ENCODE peak calls at places on chromosomes 11 and 22, in ten cellular contexts. A is stimulated activated CD4-positive, alpha-beta T cell treated with anti-CD3 and anti-CD28 coated beads, Interleukin-4, amount 100 ng/mL, for 48 hours; V is GOT3; J is T1000; Y is CD4-positive, alpha-beta memory T cell; O is kidney epithelial cell; D is LHCN-M2; W is RPMI7951; L is mesendoderm; P is GM10248. H is an unnamed sample.

GRCh38 chr11:10225553-10225952 is 68.5 kb downstream of the SBF2 start:
- DNase-seq in A (no peak), V (no peak), J (no peak), Y (no peak), O (no peak), D (no peak), W (no peak), L (no peak), P (no peak), H (no peak)

GRCh38 chr11:61037694-61038093 is 64.6 kb upstream of the CD5 start:
- DNase-seq in A (no peak), V (no peak), J (no peak), Y (no peak), O (no peak), D (peak), W (peak), L (no peak), P (no peak), H (peak)

GRCh38 chr11:118939948-118940598 is 14.3 kb upstream of the BCL9L start:
- DNase-seq in A (peak), V (no peak), J (no peak), Y (peak), O (no peak), D (no peak), W (no peak), L (peak), P (peak), H (no peak)

GRCh38 chr11:2651826-2652237 is 48.0 kb downstream of the KCNQ1OT1 start:
- DNase-seq in A (no peak), V (no peak), J (no peak), Y (peak), O (no peak), D (no peak), W (no peak), L (no peak), P (no peak), H (no peak)

GRCh38 chr22:46107089-46107664 is 43.1 kb upstream of the PPARA start:
- DNase-seq in A (no peak), V (no peak), J (no peak), Y (no peak), O (no peak), D (peak), W (no peak), L (no peak), P (no peak), H (peak)

GRCh38 chr22:44898236-44898635 is 111.6 kb downstream of the PHF21B start:
- DNase-seq in A (no peak), V (no peak), J (no peak), Y (no peak), O (no peak), D (no peak), W (no peak), L (no peak), P (no peak), H (no peak)

GRCh38 chr11:95682552-95682951 is 107.0 kb downstream of the FAM76B start:
- DNase-seq in A (no peak), V (no peak), J (no peak), Y (no peak), O (no peak), D (no peak), W (peak), L (no peak), P (no peak), H (no peak)

GRCh38 chr22:48319321-48320047 is 1508.2 kb downstream of the BRD1 start:
- DNase-seq in A (no peak), V (no peak), J (no peak), Y (no peak), O (no peak), D (no peak), W (no peak), L (no peak), P (no peak), H (no peak)

GRCh38 chr22:31096637-31097274 is 10.6 kb downstream of the SELENOM start:
- DNase-seq in A (no peak), V (no peak), J (no peak), Y (no peak), O (no peak), D (no peak), W (no peak), L (no peak), P (no peak), H (no peak)

GRCh38 chr11:83609181-83609580 is 323.0 kb upstream of the CCDC90B start:
- DNase-seq in A (no peak), V (no peak), J (no peak), Y (no peak), O (no peak), D (no peak), W (no peak), L (no peak), P (no peak), H (no peak)

GRCh38 chr11:114058026-114058706 is 1.3 kb upstream of the ZBTB16 start:
- DNase-seq in A (no peak), V (no peak), J (no peak), Y (no peak), O (no peak), D (no peak), W (no peak), L (peak), P (no peak), H (peak)

GRCh38 chr11:114082767-114083181 is 23.3 kb downstream of the ZBTB16 start:
- DNase-seq in A (no peak), V (no peak), J (no peak), Y (no peak), O (no peak), D (no peak), W (peak), L (no peak), P (no peak), H (no peak)

GRCh38 chr11:7348432-7349298 is 97.0 kb downstream of the SYT9 start:
- DNase-seq in A (no peak), V (no peak), J (no peak), Y (no peak), O (no peak), D (no peak), W (no peak), L (peak), P (no peak), H (no peak)

GRCh38 chr22:46769191-46769675 is 6.8 kb downstream of the TBC1D22A start:
- DNase-seq in A (no peak), V (no peak), J (no peak), Y (no peak), O (no peak), D (no peak), W (no peak), L (no peak), P (peak), H (no peak)

GRCh38 chr22:36395061-36395849 is 7.5 kb upstream of the MYH9 start:
- DNase-seq in A (no peak), V (no peak), J (no peak), Y (no peak), O (no peak), D (no peak), W (no peak), L (no peak), P (no peak), H (no peak)

GRCh38 chr11:119461250-119461963 is 38.4 kb upstream of the THY1 start:
- DNase-seq in A (no peak), V (no peak), J (no peak), Y (no peak), O (no peak), D (peak), W (peak), L (no peak), P (no peak), H (no peak)

GRCh38 chr11:122157540-122158173 is 41.6 kb upstream of the BLID start:
- DNase-seq in A (no peak), V (no peak), J (no peak), Y (no peak), O (no peak), D (no peak), W (peak), L (no peak), P (no peak), H (no peak)

GRCh38 chr11:118896921-118897591 is 13.4 kb downstream of the CXCR5 start:
- DNase-seq in A (no peak), V (no peak), J (no peak), Y (peak), O (no peak), D (no peak), W (no peak), L (no peak), P (no peak), H (no peak)

GRCh38 chr22:19821523-19822300 is 33.0 kb downstream of the GNB1L start:
- DNase-seq in A (no peak), V (no peak), J (no peak), Y (no peak), O (no peak), D (no peak), W (no peak), L (no peak), P (no peak), H (no peak)

GRCh38 chr11:69167916-69168691 is 12.4 kb downstream of the SMIM38 start:
- DNase-seq in A (no peak), V (no peak), J (no peak), Y (no peak), O (no peak), D (no peak), W (no peak), L (no peak), P (no peak), H (no peak)

GRCh38 chr22:42432020-42432596 is at the start of gene NFAM1:
- DNase-seq in A (no peak), V (no peak), J (no peak), Y (no peak), O (no peak), D (no peak), W (no peak), L (no peak), P (no peak), H (no peak)

GRCh38 chr11:57303990-57304579 is 20.7 kb downstream of the TNKS1BP1 start:
- DNase-seq in A (no peak), V (no peak), J (no peak), Y (no peak), O (no peak), D (peak), W (no peak), L (no peak), P (no peak), H (no peak)

GRCh38 chr11:44607324-44607962 is 42.0 kb downstream of the CD82 start:
- DNase-seq in A (no peak), V (no peak), J (no peak), Y (no peak), O (peak), D (peak), W (peak), L (no peak), P (no peak), H (no peak)

GRCh38 chr22:26553056-26553752 is 36.7 kb downstream of the TPST2 start:
- DNase-seq in A (no peak), V (no peak), J (no peak), Y (no peak), O (peak), D (peak), W (peak), L (no peak), P (no peak), H (no peak)

GRCh38 chr22:19568337-19569311 is 44.4 kb upstream of the CLDN5 start:
- DNase-seq in A (no peak), V (no peak), J (peak), Y (no peak), O (peak), D (peak), W (peak), L (no peak), P (no peak), H (no peak)

GRCh38 chr11:47270331-47271271 is 668 bp downstream of the MADD start:
- DNase-seq in A (no peak), V (no peak), J (no peak), Y (peak), O (no peak), D (peak), W (peak), L (peak), P (peak), H (peak)

GRCh38 chr11:131458421-131458820 is 88.0 kb downstream of the NTM start:
- DNase-seq in A (no peak), V (no peak), J (no peak), Y (no peak), O (no peak), D (no peak), W (no peak), L (peak), P (no peak), H (no peak)

GRCh38 chr11:67316882-67317364 is 13.6 kb downstream of the SSH3 start:
- DNase-seq in A (no peak), V (no peak), J (no peak), Y (no peak), O (peak), D (peak), W (peak), L (no peak), P (no peak), H (no peak)

GRCh38 chr11:36453678-36454077 is 56.4 kb downstream of the TRAF6 start:
- DNase-seq in A (no peak), V (no peak), J (no peak), Y (no peak), O (no peak), D (no peak), W (peak), L (no peak), P (peak), H (no peak)

GRCh38 chr11:110428956-110429613 is 663 bp upstream of the FDX1 start:
- DNase-seq in A (no peak), V (no peak), J (no peak), Y (peak), O (no peak), D (no peak), W (no peak), L (no peak), P (no peak), H (peak)

H was measured in testis.